ENCODE peak calls at places on chromosomes 1 and 21, in five cellular contexts. E, Q, M, H and Z are unnamed samples.

GRCh38 chr1:45923343-45923742 is 119.9 kb downstream of the MAST2 start:
- DNase-seq in M (no peak), Q (no peak), E (no peak), H (no peak), Z (no peak)

GRCh38 chr1:246091477-246091876 is 415.6 kb downstream of the SMYD3 start:
- DNase-seq in H (no peak), E (no peak), Q (no peak), M (no peak), Z (no peak)

GRCh38 chr1:39695011-39695410 is 3.8 kb upstream of the HPCAL4 start:
- DNase-seq in H (no peak), Q (no peak), E (no peak), M (no peak), Z (no peak)

GRCh38 chr1:88670462-88670861 is 13.6 kb upstream of the PKN2 start:
- DNase-seq in M (no peak), Q (no peak), H (no peak), E (no peak), Z (no peak)

GRCh38 chr1:91011726-91012125 is 10.1 kb downstream of the ZNF644 start:
- DNase-seq in H (no peak), Q (no peak), E (peak; percentile 26), M (no peak), Z (no peak)

GRCh38 chr1:26132128-26132824 is 20.7 kb downstream of the PDIK1L start:
- DNase-seq in M (no peak), E (peak; percentile 35), Q (no peak), H (no peak), Z (no peak)

GRCh38 chr1:94081566-94082344 is 39.2 kb downstream of the ABCA4 start:
- DNase-seq in H (no peak), E (peak; percentile 86), M (no peak), Q (no peak), Z (no peak)

GRCh38 chr1:25727819-25728286 is 72.1 kb upstream of the SELENON start:
- DNase-seq in M (peak; percentile 91), Q (no peak), E (no peak), H (peak; percentile 73), Z (no peak)

GRCh38 chr21:17463441-17463840 is 49.4 kb upstream of the CXADR start:
- DNase-seq in E (no peak), H (no peak), M (no peak), Q (no peak), Z (no peak)

GRCh38 chr1:161987872-161988271 is 35.8 kb downstream of the OLFML2B start:
- DNase-seq in E (no peak), Q (no peak), H (no peak), M (no peak), Z (no peak)

GRCh38 chr1:7616076-7616833 is 154.8 kb upstream of the VAMP3 start:
- DNase-seq in M (no peak), Q (peak; percentile 8), E (peak; percentile 39), H (no peak), Z (no peak)

GRCh38 chr1:24898152-24898908 is 31.7 kb downstream of the RUNX3 start:
- DNase-seq in E (peak; percentile 59), Q (peak; percentile 74), M (peak; percentile 37), H (no peak), Z (no peak)

GRCh38 chr1:114315601-114316000 is 161.9 kb upstream of the SYT6 start:
- DNase-seq in H (no peak), M (no peak), Q (no peak), E (no peak), Z (no peak)

GRCh38 chr1:36510418-36510817 is 27.7 kb upstream of the CSF3R start:
- DNase-seq in H (no peak), Q (no peak), E (no peak), M (no peak), Z (no peak)

GRCh38 chr1:45200906-45201500 is 5.4 kb downstream of the ZSWIM5 start:
- DNase-seq in Q (no peak), M (no peak), H (no peak), E (no peak), Z (no peak)

GRCh38 chr1:20168547-20169491 is 17.1 kb upstream of the UBXN10 start:
- DNase-seq in H (no peak), M (no peak), Q (no peak), E (no peak), Z (no peak)

GRCh38 chr1:240350910-240351331 is 259.2 kb downstream of the FMN2 start:
- DNase-seq in H (no peak), M (no peak), E (peak; percentile 74), Q (no peak), Z (no peak)

GRCh38 chr1:200925821-200926220 is 31.1 kb downstream of the INAVA start:
- DNase-seq in E (peak; percentile 84), H (no peak), Q (no peak), M (no peak), Z (no peak)

GRCh38 chr1:222754386-222755139 is 17.6 kb downstream of the FAM177B start:
- DNase-seq in Q (no peak), M (no peak), E (peak; percentile 99), H (peak; percentile 65), Z (no peak)

GRCh38 chr1:17587693-17588047 is 48.2 kb downstream of the ARHGEF10L start:
- DNase-seq in H (no peak), Q (no peak), M (no peak), E (peak; percentile 23), Z (no peak)

GRCh38 chr1:151502859-151503509 is 8.2 kb upstream of the CGN start:
- DNase-seq in M (no peak), H (no peak), E (no peak), Q (no peak), Z (no peak)

GRCh38 chr1:18365099-18365705 is 115.5 kb upstream of the KLHDC7A start:
- DNase-seq in M (no peak), E (no peak), Q (no peak), H (no peak), Z (no peak)

GRCh38 chr21:42666023-42666747 is 12.8 kb downstream of the PDE9A start:
- DNase-seq in E (peak; percentile 29), Q (peak; percentile 37), M (peak; percentile 53), H (no peak), Z (peak; percentile 49)

GRCh38 chr1:62438163-62438562 is 1.3 kb downstream of the USP1 start:
- DNase-seq in Q (peak; percentile 19), E (peak; percentile 38), H (no peak), M (no peak), Z (no peak)

GRCh38 chr1:154567386-154568164 is at the start of gene CHRNB2:
- DNase-seq in H (no peak), M (peak; percentile 78), Q (peak; percentile 63), E (peak; percentile 69), Z (peak; percentile 59)

GRCh38 chr21:33201945-33202344 is 27.8 kb upstream of the IFNAR2 start:
- DNase-seq in H (no peak), M (no peak), E (no peak), Q (no peak), Z (no peak)

GRCh38 chr21:38474124-38474523 is 24.2 kb downstream of the ERG start:
- DNase-seq in Q (no peak), M (no peak), E (no peak), H (no peak), Z (no peak)

GRCh38 chr1:93630168-93630567 is 51.5 kb downstream of the BCAR3 start:
- DNase-seq in H (no peak), M (no peak), E (peak; percentile 57), Q (no peak), Z (no peak)

GRCh38 chr1:34235594-34235993 is 58.9 kb downstream of the C1orf94 start:
- DNase-seq in H (no peak), M (no peak), E (no peak), Q (no peak), Z (no peak)

GRCh38 chr1:157782946-157783345 is 6.0 kb upstream of the FCRL2 start:
- DNase-seq in Q (no peak), E (no peak), M (no peak), H (no peak), Z (no peak)

GRCh38 chr1:230282157-230282556 is 144.0 kb downstream of the PGBD5 start:
- DNase-seq in E (no peak), H (no peak), Q (no peak), M (no peak), Z (no peak)

GRCh38 chr21:26072891-26073615 is 97.5 kb downstream of the APP start:
- DNase-seq in H (no peak), E (no peak), Q (no peak), M (no peak), Z (no peak)

GRCh38 chr21:35528109-35529042 is 479.3 kb upstream of the RUNX1 start:
- DNase-seq in H (no peak), Q (peak; percentile 55), M (no peak), E (no peak), Z (peak; percentile 47)
- TF ChIP-seq CTCF in H (no peak), Q (no peak), M (no peak), E (no peak), Z (no peak)

GRCh38 chr1:98048234-98048633 is 127.4 kb upstream of the DPYD start:
- DNase-seq in Q (peak; percentile 69), H (peak; percentile 72), E (peak; percentile 70), M (peak; percentile 76), Z (no peak)
- TF ChIP-seq CTCF in Q (no peak), H (no peak), E (no peak), M (no peak), Z (no peak)

DNA sequence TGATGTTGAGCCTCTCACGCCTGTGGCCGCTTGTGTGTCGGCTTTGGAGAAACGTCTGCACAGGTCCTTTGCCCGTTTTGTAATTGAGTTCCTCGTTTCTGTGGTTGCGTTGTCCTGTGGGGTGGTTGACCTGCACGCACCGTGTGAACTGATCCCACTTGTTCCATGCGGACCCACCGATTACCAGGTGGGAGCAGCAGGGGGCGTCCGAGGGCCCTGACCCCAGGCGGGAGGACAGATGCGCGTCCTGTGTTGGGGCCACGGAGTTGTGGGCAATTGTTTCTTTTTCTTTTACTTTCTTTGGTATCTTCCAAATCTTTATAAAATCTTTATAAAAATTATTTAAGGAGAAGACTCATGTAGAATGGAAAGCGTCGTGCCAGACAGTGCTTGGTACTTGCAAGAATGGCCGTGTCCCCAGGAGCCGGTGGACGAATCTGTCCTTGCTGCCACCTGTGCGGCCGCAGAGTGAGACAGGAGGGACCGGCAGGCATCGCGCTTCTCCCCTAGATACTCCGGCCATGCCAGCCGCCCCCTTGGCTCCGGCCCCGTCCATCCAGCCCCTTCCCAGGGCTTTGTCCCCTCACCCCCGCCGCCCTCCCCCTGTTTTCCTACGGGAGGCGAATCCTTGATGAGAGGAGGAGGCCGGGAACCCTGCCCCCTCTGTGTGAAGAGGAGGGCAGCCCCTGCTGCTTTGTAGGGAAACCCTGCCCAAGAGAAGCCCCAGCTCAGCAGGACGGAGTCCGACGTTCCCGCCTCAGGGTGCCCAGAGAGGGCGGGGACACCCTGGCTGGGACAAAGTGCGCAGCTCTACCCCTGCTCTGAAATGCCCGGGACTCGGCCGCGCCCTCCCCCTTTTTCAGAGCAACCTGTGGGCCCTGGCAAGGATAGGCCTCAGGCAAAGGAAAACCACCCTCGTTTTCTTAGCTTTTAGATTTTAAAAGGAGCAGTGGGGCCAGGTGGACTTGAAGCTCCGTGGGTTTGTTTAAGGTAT is 41.7 kb downstream of the PRKCZ start:
- DNase-seq in H (no peak), Q (no peak), E (no peak), M (peak; percentile 66), Z (peak; percentile 37)
- TF ChIP-seq CTCF in H (peak; percentile 26), Q (peak; percentile 18), E (peak; percentile 34), M (peak; percentile 72), Z (peak; percentile 53)

GRCh38 chr1:197145451-197146029 is 929 bp downstream of the ASPM start:
- DNase-seq in M (no peak), H (no peak), Q (no peak), E (no peak), Z (no peak)
- TF ChIP-seq CTCF in M (no peak), H (no peak), Q (no peak), E (no peak), Z (no peak)